ENCODE peak calls at places on chromosomes 2 and 18, in four cellular contexts. I, Z, M and F are unnamed samples.

GRCh38 chr18:39571511-39571910 is 2005.9 kb upstream of the CELF4 start:
- DNase-seq in M (no peak), I (no peak), Z (no peak), F (no peak)

GRCh38 chr2:98959759-98960507 is 23.9 kb upstream of the CRACDL start:
- DNase-seq in M (no peak), Z (no peak), I (no peak), F (no peak)

GRCh38 chr2:160388464-160389263 is 104.9 kb downstream of the RBMS1 start:
- DNase-seq in I (no peak), M (no peak), Z (peak; percentile 63), F (no peak)

GRCh38 chr2:69518836-69519235 is 81.6 kb upstream of the NFU1 start:
- DNase-seq in I (no peak), Z (no peak), M (peak; percentile 92), F (no peak)

GRCh38 chr18:43919565-43919964 is 642.3 kb upstream of the SYT4 start:
- DNase-seq in M (no peak), I (no peak), Z (no peak), F (no peak)

GRCh38 chr2:95278637-95279225 is 4.5 kb downstream of the PROM2 start:
- DNase-seq in M (no peak), Z (no peak), I (no peak), F (no peak)

GRCh38 chr2:3500326-3500899 is 18.9 kb downstream of the ADI1 start:
- DNase-seq in I (no peak), Z (no peak), M (peak; percentile 35), F (no peak)

GRCh38 chr2:222176890-222177289 is 121.9 kb downstream of the PAX3 start:
- DNase-seq in I (no peak), Z (no peak), M (no peak), F (no peak)

GRCh38 chr18:363327-364115 is 95.7 kb upstream of the THOC1 start:
- DNase-seq in Z (no peak), I (no peak), M (no peak), F (no peak)

GRCh38 chr18:11607897-11608296 is 1.5 kb upstream of the SLC35G4 start:
- DNase-seq in Z (no peak), I (no peak), M (no peak), F (no peak)

GRCh38 chr2:54610700-54611099 is 112.8 kb upstream of the EML6 start:
- DNase-seq in Z (no peak), M (no peak), I (no peak), F (no peak)

GRCh38 chr2:140454717-140455116 is 1674.5 kb upstream of the NXPH2 start:
- DNase-seq in Z (no peak), I (no peak), M (no peak), F (no peak)

GRCh38 chr2:241617431-241618154 is 19.4 kb downstream of the THAP4 start:
- DNase-seq in M (no peak), Z (no peak), I (no peak), F (peak; percentile 18)

GRCh38 chr2:134275058-134275862 is 21.4 kb downstream of the MGAT5 start:
- DNase-seq in M (no peak), I (no peak), Z (no peak), F (no peak)

GRCh38 chr2:110717734-110718133 is 14.6 kb upstream of the ACOXL start:
- DNase-seq in I (no peak), M (no peak), Z (no peak), F (no peak)

GRCh38 chr18:9796933-9797549 is 88.7 kb upstream of the TXNDC2 start:
- DNase-seq in Z (no peak), M (no peak), I (no peak), F (no peak)

GRCh38 chr2:205139822-205140612 is 542.3 kb upstream of the NRP2 start:
- DNase-seq in Z (peak; percentile 34), M (no peak), I (no peak), F (no peak)

GRCh38 chr2:31440764-31441163 is 26.2 kb upstream of the XDH start:
- DNase-seq in Z (no peak), M (no peak), I (no peak), F (no peak)

GRCh38 chr2:184692137-184692734 is 93.9 kb downstream of the ZNF804A start:
- DNase-seq in I (no peak), Z (no peak), M (no peak), F (no peak)

GRCh38 chr2:190470256-190470826 is 62.2 kb downstream of the MFSD6 start:
- DNase-seq in I (no peak), Z (no peak), M (no peak), F (no peak)

GRCh38 chr18:58221060-58221725 is 177.2 kb downstream of the NEDD4L start:
- DNase-seq in I (no peak), M (peak; percentile 96), Z (no peak), F (no peak)